ENCODE peak calls at places on chromosomes 4 and X, in five cellular contexts. Q is AG10803, W is DND-41, I is fibroblast of lung, R is suprapubic skin. K is an unnamed sample.

GRCh38 chr4:36665985-36666384 is 384.6 kb downstream of the DTHD1 start:
- DNase-seq in Q (no peak), I (no peak), W (no peak), R (no peak), K (no peak)

GRCh38 chr4:6681191-6681590 is 12.5 kb upstream of the S100P start:
- DNase-seq in W (no peak), Q (no peak), R (no peak), I (no peak), K (no peak)

GRCh38 chr4:26573389-26573794 is 10.5 kb upstream of the TBC1D19 start:
- DNase-seq in W (peak; percentile 25), Q (no peak), R (no peak), I (peak; percentile 91), K (no peak)

GRCh38 chr4:6984611-6985115 is 58.5 kb upstream of the TADA2B start:
- DNase-seq in W (no peak), Q (no peak), I (peak; percentile 9), R (no peak), K (no peak)

GRCh38 chr4:183588169-183588675 is 70.8 kb downstream of the RWDD4 start:
- DNase-seq in R (no peak), W (no peak), I (peak; percentile 48), Q (peak; percentile 65), K (peak; percentile 74)

GRCh38 chrX:25021132-25021498 is 5.3 kb upstream of the ARX start:
- DNase-seq in W (no peak), Q (no peak), I (no peak), R (no peak), K (no peak)

GRCh38 chr4:73735231-73735630 is 5.1 kb upstream of the CXCL8 start:
- DNase-seq in R (no peak), I (peak; percentile 56), Q (peak; percentile 78), W (no peak), K (no peak)

GRCh38 chrX:24148535-24149345 is 789 bp upstream of the ZFX start:
- DNase-seq in I (peak; percentile 70), R (no peak), Q (peak; percentile 90), W (peak; percentile 37), K (no peak)

GRCh38 chr4:176443117-176443516 is 123.4 kb downstream of the SPCS3 start:
- DNase-seq in R (no peak), I (peak; percentile 98), Q (peak; percentile 91), W (no peak), K (peak; percentile 93)

GRCh38 chr4:6493668-6494304 is 21.4 kb upstream of the PPP2R2C start:
- DNase-seq in I (peak; percentile 19), R (peak; percentile 67), W (no peak), Q (peak; percentile 12), K (no peak)

GRCh38 chr4:140252742-140253555 is 99.0 kb upstream of the MAML3 start:
- DNase-seq in R (peak; percentile 84), W (peak; percentile 71), I (peak; percentile 73), Q (peak; percentile 71), K (no peak)

GRCh38 chr4:22515888-22516541 is at the start of gene ADGRA3:
- DNase-seq in Q (peak; percentile 70), I (peak; percentile 72), W (peak; percentile 32), R (no peak), K (no peak)

GRCh38 chr4:42626629-42627028 is 30.3 kb downstream of the ATP8A1 start:
- DNase-seq in R (no peak), I (no peak), W (no peak), Q (no peak), K (no peak)

GRCh38 chrX:119672252-119672825 is 20.6 kb downstream of the SEPTIN6 start:
- DNase-seq in R (no peak), I (no peak), Q (no peak), W (no peak), K (no peak)

GRCh38 chr4:169115144-169115896 is 105.3 kb upstream of the CBR4 start:
- DNase-seq in R (no peak), Q (no peak), W (no peak), I (no peak), K (no peak)

GRCh38 chr4:164212134-164212533 is 541.8 kb upstream of the SMIM31 start:
- DNase-seq in W (no peak), R (no peak), I (peak; percentile 74), Q (no peak), K (no peak)

GRCh38 chr4:55887594-55887993 is 34.1 kb downstream of the EXOC1 start:
- DNase-seq in W (no peak), I (no peak), Q (no peak), R (no peak), K (no peak)

GRCh38 chr4:64756016-64756415 is 346.8 kb upstream of the TECRL start:
- DNase-seq in R (no peak), Q (peak; percentile 17), W (no peak), I (peak; percentile 69), K (peak; percentile 34)

GRCh38 chrX:8849462-8849861 is 48.3 kb upstream of the FAM9A start:
- DNase-seq in R (no peak), Q (no peak), W (no peak), I (no peak), K (no peak)

GRCh38 chrX:15430584-15430983 is 46.4 kb upstream of the VEGFD start:
- DNase-seq in R (no peak), W (no peak), I (no peak), Q (peak; percentile 58), K (no peak)

GRCh38 chr4:188822698-188823097 is 683.5 kb downstream of the TRIML1 start:
- DNase-seq in R (no peak), I (no peak), Q (no peak), W (no peak), K (no peak)

GRCh38 chr4:119690871-119691270 is 62.3 kb upstream of the PDE5A start:
- DNase-seq in Q (no peak), R (no peak), W (peak; percentile 12), I (no peak), K (no peak)

GRCh38 chrX:106874075-106874474 is 29.1 kb downstream of the RIPPLY1 start:
- DNase-seq in W (no peak), I (peak; percentile 17), R (no peak), Q (peak; percentile 24), K (no peak)

GRCh38 chrX:38285649-38286048 is 41.7 kb downstream of the RPGR start:
- DNase-seq in R (no peak), I (no peak), W (no peak), Q (no peak), K (no peak)

GRCh38 chr4:72312032-72312650 is 256.9 kb downstream of the ADAMTS3 start:
- DNase-seq in I (peak; percentile 92), R (peak; percentile 78), W (no peak), Q (peak; percentile 97), K (peak; percentile 92)

GRCh38 chr4:85717366-85717765 is 242.4 kb downstream of the ARHGAP24 start:
- DNase-seq in Q (peak; percentile 84), W (no peak), R (no peak), I (no peak), K (no peak)

GRCh38 chr4:95049838-95050237 is 292.1 kb downstream of the BMPR1B start:
- DNase-seq in W (no peak), I (peak; percentile 54), R (no peak), Q (peak; percentile 26), K (no peak)

DNA sequence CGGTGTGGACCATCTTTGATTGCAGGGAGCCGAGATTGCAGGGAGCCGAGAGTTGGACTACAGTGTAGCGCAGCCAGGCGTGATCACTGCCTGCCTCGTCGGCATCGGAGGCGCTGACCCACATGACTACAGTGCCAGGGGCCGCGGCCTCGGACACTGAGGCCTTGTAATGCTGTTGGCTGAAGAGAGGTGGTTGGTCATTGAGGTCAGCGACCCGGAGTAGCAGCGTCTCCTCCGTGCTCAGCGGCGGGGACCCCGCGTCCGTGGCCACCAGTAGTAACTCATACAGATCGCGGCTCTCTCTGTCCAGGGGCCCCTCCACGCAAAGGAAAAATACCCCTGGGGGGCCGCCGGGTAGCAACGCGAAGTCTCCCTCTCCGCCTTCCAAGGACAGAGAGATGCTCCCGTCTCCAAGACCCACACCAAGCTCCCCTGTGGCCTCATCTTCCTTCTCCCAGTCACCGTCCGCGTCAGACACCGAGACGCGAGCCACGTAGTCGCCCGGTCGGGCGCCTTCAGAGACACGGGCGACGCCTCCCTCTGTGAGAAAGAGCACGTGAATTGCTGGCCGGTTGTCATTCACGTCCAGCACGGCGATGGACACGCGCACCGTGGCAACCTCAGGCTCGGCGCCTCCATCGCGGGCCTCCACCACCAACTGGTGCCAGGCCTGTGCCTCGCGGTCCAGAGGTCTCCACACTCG is 1.9 kb downstream of the DCHS2 start:
- DNase-seq in R (no peak), Q (no peak), I (no peak), W (no peak), K (no peak)
- H3K4me3 ChIP-seq in R (peak overlapping the region; percentile 48), Q (no peak overlapping the region), I (no peak overlapping the region), W (no peak overlapping the region), K (no peak overlapping the region)

GRCh38 chr4:3201718-3202702 is 46.9 kb upstream of the MSANTD1 start:
- DNase-seq in R (peak; percentile 60), Q (peak; percentile 25), I (peak; percentile 74), W (peak; percentile 91), K (no peak)

GRCh38 chr4:3205995-3206394 is 43.0 kb upstream of the MSANTD1 start:
- DNase-seq in Q (no peak), W (no peak), R (no peak), I (no peak), K (no peak)

GRCh38 chr4:3206439-3207100 is 42.4 kb upstream of the MSANTD1 start:
- DNase-seq in W (no peak), Q (no peak), I (no peak), R (no peak), K (no peak)

GRCh38 chr4:3202836-3203820 is 45.8 kb upstream of the MSANTD1 start:
- DNase-seq in R (peak; percentile 20), Q (peak; percentile 52), I (no peak), W (no peak), K (no peak)

DNA sequence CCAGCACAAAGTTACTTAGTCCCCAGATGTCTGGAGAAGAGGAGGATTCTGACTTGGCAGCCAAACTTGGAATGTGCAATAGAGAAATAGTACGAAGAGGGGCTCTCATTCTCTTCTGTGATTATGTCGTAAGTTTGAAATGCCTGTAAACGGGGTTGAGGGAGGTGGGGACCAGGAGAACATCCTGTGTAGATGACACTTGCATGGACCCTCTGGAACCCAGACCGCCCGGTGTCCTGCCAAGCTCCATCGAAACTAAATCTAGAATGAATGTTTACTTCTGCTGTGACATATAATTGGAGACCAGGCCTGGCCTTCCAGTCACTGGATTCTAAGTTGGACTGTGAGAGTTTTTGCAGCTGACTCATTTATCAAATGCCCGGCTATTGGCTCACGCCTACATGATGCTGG is 44.9 kb upstream of the MSANTD1 start:
- DNase-seq in W (no peak), R (peak; percentile 85), Q (peak; percentile 68), I (peak; percentile 64), K (no peak)
- H3K4me3 ChIP-seq in W (no peak overlapping the region), R (no peak overlapping the region), Q (no peak overlapping the region), I (no peak overlapping the region), K (no peak overlapping the region)

GRCh38 chr4:77072195-77072753 is 3.5 kb downstream of the CCNI start:
- DNase-seq in R (no peak), Q (no peak), W (no peak), I (no peak), K (no peak)
- H3K4me3 ChIP-seq in R (no peak overlapping the region), Q (peak overlapping the region; percentile 88), W (peak overlapping the region; percentile 97), I (peak overlapping the region; percentile 94), K (no peak overlapping the region)

GRCh38 chr4:150283689-150284088 is 205.4 kb downstream of the DCLK2 start:
- DNase-seq in I (peak; percentile 98), Q (peak; percentile 97), W (no peak), R (no peak), K (peak; percentile 83)
- H3K4me3 ChIP-seq in I (no peak overlapping the region), Q (peak overlapping the region; percentile 2), W (no peak overlapping the region), R (no peak overlapping the region), K (no peak overlapping the region)

GRCh38 chrX:83508526-83509245 is 596 bp downstream of the POU3F4 start:
- DNase-seq in R (no peak), I (peak; percentile 38), Q (no peak), W (no peak), K (no peak)
- H3K4me3 ChIP-seq in R (peak overlapping the region; percentile 28), I (no peak overlapping the region), Q (no peak overlapping the region), W (no peak overlapping the region), K (no peak overlapping the region)

K was measured in skeletal muscle cell.